ENCODE peak calls at places on chromosomes 13 and 19, in six cellular contexts. L is hepatocyte; Z is CD4-positive, alpha-beta memory T cell; D is neuronal stem cell; B is body of pancreas; J is IMR-90. W is an unnamed sample.

GRCh38 chr13:103758222-103758621 is 692.0 kb upstream of the SLC10A2 start:
- DNase-seq in L (no peak), Z (no peak), D (no peak), B (no peak), J (no peak), W (no peak)

GRCh38 chr13:76286178-76286577 is 600.0 kb downstream of the KCTD12 start:
- DNase-seq in L (no peak), Z (no peak), D (no peak), B (no peak), J (peak; percentile 50), W (no peak)

GRCh38 chr13:37446503-37446902 is 152.1 kb downstream of the POSTN start:
- DNase-seq in L (peak; percentile 41), Z (no peak), D (no peak), B (no peak), J (peak; percentile 93), W (no peak)

GRCh38 chr13:24076124-24076523 is 84.4 kb upstream of the SPATA13 start:
- DNase-seq in L (peak; percentile 55), Z (no peak), D (no peak), B (peak; percentile 69), J (no peak), W (peak; percentile 85)

GRCh38 chr13:87667686-87668085 is 3.5 kb upstream of the SLITRK5 start:
- DNase-seq in L (no peak), Z (no peak), D (no peak), B (no peak), J (no peak), W (no peak)

GRCh38 chr19:55041627-55042343 is 3.7 kb upstream of the GP6 start:
- DNase-seq in L (no peak), Z (peak; percentile 31), D (no peak), B (no peak), J (no peak), W (no peak)

GRCh38 chr13:37647038-37647650 is 48.6 kb upstream of the POSTN start:
- DNase-seq in L (no peak), Z (no peak), D (peak; percentile 21), B (no peak), J (no peak), W (peak; percentile 1)

GRCh38 chr13:24263652-24264051 is 45.7 kb upstream of the C1QTNF9 start:
- DNase-seq in L (no peak), Z (no peak), D (no peak), B (no peak), J (peak; percentile 88), W (no peak)

GRCh38 chr13:98173431-98173921 is 3.6 kb downstream of the RNF113B start:
- DNase-seq in L (peak; percentile 23), Z (no peak), D (no peak), B (peak; percentile 21), J (peak; percentile 99), W (no peak)

GRCh38 chr13:24670927-24671326 is 9.3 kb upstream of the ATP12A start:
- DNase-seq in L (peak; percentile 64), Z (no peak), D (peak; percentile 45), B (no peak), J (no peak), W (no peak)

GRCh38 chr13:101123028-101123427 is 293.3 kb downstream of the NALCN start:
- DNase-seq in L (no peak), Z (no peak), D (no peak), B (no peak), J (no peak), W (no peak)

GRCh38 chr13:105991622-105992254 is 543.7 kb downstream of the EFNB2 start:
- DNase-seq in L (no peak), Z (no peak), D (no peak), B (peak; percentile 82), J (peak; percentile 80), W (no peak)

GRCh38 chr19:8446055-8446709 is 1.4 kb downstream of the HNRNPM start:
- DNase-seq in L (no peak), Z (no peak), D (no peak), B (no peak), J (no peak), W (no peak)

GRCh38 chr13:97322740-97323342 is 100.7 kb downstream of the MBNL2 start:
- DNase-seq in L (no peak), Z (no peak), D (no peak), B (no peak), J (peak; percentile 78), W (no peak)

GRCh38 chr19:51398096-51398704 is 7.8 kb upstream of the C19orf84 start:
- DNase-seq in L (peak; percentile 29), Z (peak; percentile 31), D (no peak), B (no peak), J (peak; percentile 18), W (peak; percentile 38)

GRCh38 chr13:71015021-71015420 is 852.0 kb downstream of the DACH1 start:
- DNase-seq in L (peak; percentile 5), Z (no peak), D (no peak), B (no peak), J (no peak), W (peak; percentile 4)

GRCh38 chr13:112974125-112974524 is 5.1 kb downstream of the MCF2L start:
- DNase-seq in L (no peak), Z (no peak), D (no peak), B (no peak), J (no peak), W (no peak)

GRCh38 chr13:111853146-111853545 is 213.8 kb upstream of the SOX1 start:
- DNase-seq in L (no peak), Z (no peak), D (no peak), B (no peak), J (no peak), W (no peak)

GRCh38 chr13:44818428-44818827 is 170.8 kb downstream of the NUFIP1 start:
- DNase-seq in L (peak; percentile 44), Z (no peak), D (peak; percentile 30), B (no peak), J (peak; percentile 43), W (no peak)

GRCh38 chr13:97256343-97256783 is 34.2 kb downstream of the MBNL2 start:
- DNase-seq in L (peak; percentile 80), Z (no peak), D (no peak), B (no peak), J (peak; percentile 97), W (peak; percentile 78)

GRCh38 chr19:3500429-3501101 is at the start of gene DOHH:
- DNase-seq in L (peak; percentile 96), Z (peak; percentile 96), D (peak; percentile 93), B (peak; percentile 95), J (peak; percentile 96), W (peak; percentile 98)

GRCh38 chr13:63124863-63125262 is 1709.2 kb upstream of the PCDH20 start:
- DNase-seq in L (peak; percentile 17), Z (no peak), D (no peak), B (no peak), J (peak; percentile 60), W (peak; percentile 5)

GRCh38 chr19:45528149-45528743 is 21.0 kb downstream of the VASP start:
- DNase-seq in L (peak; percentile 68), Z (no peak), D (no peak), B (peak; percentile 39), J (peak; percentile 56), W (peak; percentile 66)

GRCh38 chr13:113183450-113184129 is 24.9 kb downstream of the PCID2 start:
- DNase-seq in L (no peak), Z (peak; percentile 19), D (no peak), B (no peak), J (no peak), W (no peak)

GRCh38 chr13:48876289-48876688 is 99.4 kb upstream of the FNDC3A start:
- DNase-seq in L (no peak), Z (no peak), D (no peak), B (no peak), J (no peak), W (no peak)

GRCh38 chr13:92963029-92963428 is 263.6 kb upstream of the GPC6 start:
- DNase-seq in L (no peak), Z (no peak), D (no peak), B (no peak), J (peak; percentile 20), W (no peak)

GRCh38 chr19:9909251-9909650 is 27.1 kb downstream of the OLFM2 start:
- DNase-seq in L (no peak), Z (no peak), D (no peak), B (no peak), J (no peak), W (no peak)

GRCh38 chr19:18123819-18124218 is 26.2 kb downstream of the MAST3 start:
- DNase-seq in L (no peak), Z (no peak), D (no peak), B (no peak), J (no peak), W (no peak)

GRCh38 chr13:108682714-108683113 is 53.3 kb downstream of the MYO16 start:
- DNase-seq in L (no peak), Z (no peak), D (no peak), B (no peak), J (no peak), W (no peak)

GRCh38 chr19:6739884-6740588 is 556 bp downstream of the TRIP10 start:
- DNase-seq in L (peak; percentile 68), Z (no peak), D (no peak), B (no peak), J (no peak), W (peak; percentile 25)
- H3K4me1 ChIP-seq in L (peaks cover 49% of the 10 kb centered on the region), Z (peaks cover 50% of the 10 kb centered on the region), D (peaks cover 39% of the 10 kb centered on the region), B (peaks cover 55% of the 10 kb centered on the region), J (peaks cover 34% of the 10 kb centered on the region), W (peaks cover 1% of the 10 kb centered on the region)

DNA sequence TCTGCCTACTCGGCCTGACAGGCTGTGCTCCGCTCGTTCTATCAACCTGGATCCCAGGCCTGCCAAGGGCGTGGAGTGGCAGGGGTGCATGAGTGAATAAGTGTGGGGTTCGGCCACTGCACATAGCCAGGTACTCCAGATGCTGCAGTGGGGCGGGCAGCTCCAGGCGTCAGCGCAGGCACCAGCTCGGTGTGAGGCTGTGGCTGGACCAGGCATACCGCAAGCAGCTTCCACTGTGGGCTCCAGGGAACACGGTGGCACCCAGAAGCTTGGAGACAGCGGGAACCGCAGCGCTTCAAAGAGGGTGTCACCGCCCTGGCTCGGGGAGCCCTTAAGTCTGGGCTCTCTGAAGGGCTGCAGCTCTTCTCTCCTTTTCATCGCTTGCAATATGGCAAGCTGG is 1630.2 kb downstream of the OLFM4 start:
- DNase-seq in L (no peak), Z (no peak), D (no peak), B (no peak), J (no peak), W (no peak)
- H3K27me3 ChIP-seq in L (no peaks in the 10 kb centered on the region), Z (no peaks in the 10 kb centered on the region), D (no peaks in the 10 kb centered on the region), B (no peaks in the 10 kb centered on the region), J (no peaks in the 10 kb centered on the region), W (no peaks in the 10 kb centered on the region)

DNA sequence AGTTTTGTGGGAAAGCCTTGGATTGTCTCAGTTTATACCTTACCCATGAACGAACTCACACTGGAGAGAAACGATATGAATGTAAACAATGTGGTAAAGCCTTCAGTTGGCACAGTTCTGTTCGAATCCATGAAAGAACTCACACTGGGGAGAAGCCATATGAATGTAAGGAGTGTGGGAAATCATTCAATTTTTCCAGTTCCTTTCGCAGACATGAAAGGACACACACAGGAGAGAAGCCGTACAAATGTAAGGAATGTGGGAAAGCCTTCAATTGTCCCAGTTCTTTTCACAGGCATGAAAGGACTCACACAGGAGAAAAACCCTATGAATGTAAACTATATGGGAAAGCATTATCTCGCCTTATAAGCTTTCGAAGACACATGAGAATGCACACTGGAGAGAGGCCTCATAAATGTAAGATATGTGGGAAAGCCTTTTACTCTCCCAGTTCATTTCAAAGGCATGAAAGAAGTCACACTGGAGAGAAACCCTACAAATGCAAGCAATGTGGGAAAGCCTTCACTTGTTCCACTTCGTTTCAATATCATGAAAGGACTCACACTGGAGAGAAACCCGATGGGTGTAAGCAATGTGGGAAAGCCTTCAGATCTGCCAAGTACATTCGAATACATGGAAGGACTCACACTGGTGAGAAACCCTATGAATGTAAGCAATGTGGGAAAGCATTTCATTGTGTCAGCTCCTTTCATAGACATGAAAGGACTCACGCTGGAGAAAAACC is 7.5 kb upstream of the ZNF440 start:
- DNase-seq in L (no peak), Z (no peak), D (no peak), B (no peak), J (no peak), W (no peak)
- H3K27ac ChIP-seq in L (no peak overlapping the region), Z (no peak overlapping the region), D (no peak overlapping the region), B (no peak overlapping the region), J (no peak overlapping the region), W (no peak overlapping the region)

GRCh38 chr13:99257291-99257690 is 888 bp downstream of the GPR18 start:
- DNase-seq in L (no peak), Z (no peak), D (no peak), B (no peak), J (no peak), W (no peak)
- H3K4me1 ChIP-seq in L (no peaks in the 10 kb centered on the region), Z (peaks cover 50% of the 10 kb centered on the region), D (peaks cover 9% of the 10 kb centered on the region), B (no peaks in the 10 kb centered on the region), J (peaks cover 4% of the 10 kb centered on the region), W (no peaks in the 10 kb centered on the region)